ENCODE peak calls at places on chromosome 6, in seven cellular contexts. O is progenitor cell of endocrine pancreas, X is lower leg skin, U is brain microvascular endothelial cell, J is ovary, N is OCI-LY7, S is heart right ventricle. F is an unnamed sample.

GRCh38 chr6:147633191-147633590 is 124.7 kb downstream of the SAMD5 start:
- DNase-seq in O (no peak), X (no peak), U (no peak), J (no peak), N (no peak), S (no peak), F (no peak)

GRCh38 chr6:137867685-137868509 is 838 bp downstream of the TNFAIP3 start:
- DNase-seq in O (no peak), X (no peak), U (no peak), J (no peak), N (peak; percentile 87), S (no peak), F (peak; percentile 38)

GRCh38 chr6:67736816-67737215 is 898.3 kb upstream of the ADGRB3 start:
- DNase-seq in O (no peak), X (no peak), U (no peak), J (no peak), N (no peak), S (no peak), F (no peak)

GRCh38 chr6:157276731-157277130 is 46.6 kb downstream of the TMEM242 start:
- DNase-seq in O (no peak), X (no peak), U (no peak), J (no peak), N (no peak), S (no peak), F (no peak)

GRCh38 chr6:36386495-36387439 is 702 bp downstream of the ETV7 start:
- DNase-seq in O (no peak), X (no peak), U (peak; percentile 56), J (peak; percentile 23), N (no peak), S (peak; percentile 31), F (peak; percentile 27)

GRCh38 chr6:161085246-161085645 is 93.7 kb downstream of the MAP3K4 start:
- DNase-seq in O (no peak), X (no peak), U (no peak), J (no peak), N (no peak), S (no peak), F (no peak)

GRCh38 chr6:41022294-41022693 is 16.7 kb downstream of the UNC5CL start:
- DNase-seq in O (no peak), X (no peak), U (peak; percentile 5), J (no peak), N (no peak), S (no peak), F (no peak)

GRCh38 chr6:47477497-47478232 is at the start of gene CD2AP:
- DNase-seq in O (peak; percentile 97), X (peak; percentile 81), U (peak; percentile 63), J (peak; percentile 78), N (peak; percentile 98), S (peak; percentile 89), F (peak; percentile 91)

GRCh38 chr6:76876922-76877553 is 586.3 kb downstream of the HTR1B start:
- DNase-seq in O (peak; percentile 43), X (no peak), U (peak; percentile 75), J (no peak), N (no peak), S (peak; percentile 26), F (no peak)

GRCh38 chr6:119256978-119257462 is 92.5 kb downstream of the MAN1A1 start:
- DNase-seq in O (no peak), X (no peak), U (no peak), J (no peak), N (no peak), S (no peak), F (no peak)

GRCh38 chr6:35240838-35241801 is 18.4 kb upstream of the ZNF76 start:
- DNase-seq in O (peak; percentile 82), X (peak; percentile 60), U (peak; percentile 46), J (peak; percentile 57), N (peak; percentile 68), S (peak; percentile 68), F (peak; percentile 63)

GRCh38 chr6:170108890-170109587 is 181.8 kb downstream of the DLL1 start:
- DNase-seq in O (no peak), X (no peak), U (no peak), J (no peak), N (no peak), S (peak; percentile 1), F (no peak)

GRCh38 chr6:35043381-35043780 is 97.8 kb downstream of the TCP11 start:
- DNase-seq in O (no peak), X (no peak), U (no peak), J (no peak), N (no peak), S (no peak), F (no peak)

GRCh38 chr6:387293-387694 is 4.3 kb upstream of the IRF4 start:
- DNase-seq in O (no peak), X (no peak), U (no peak), J (no peak), N (no peak), S (no peak), F (no peak)

GRCh38 chr6:19668710-19669109 is 168.5 kb upstream of the ID4 start:
- DNase-seq in O (no peak), X (no peak), U (peak; percentile 33), J (no peak), N (no peak), S (no peak), F (no peak)

GRCh38 chr6:84018453-84019061 is 15.0 kb upstream of the MRAP2 start:
- DNase-seq in O (no peak), X (no peak), U (no peak), J (no peak), N (no peak), S (no peak), F (no peak)

GRCh38 chr6:11273406-11274065 is 41.1 kb upstream of the NEDD9 start:
- DNase-seq in O (no peak), X (no peak), U (no peak), J (no peak), N (no peak), S (no peak), F (no peak)

GRCh38 chr6:100084301-100085161 is 90.5 kb upstream of the MCHR2 start:
- DNase-seq in O (no peak), X (no peak), U (no peak), J (no peak), N (no peak), S (no peak), F (no peak)

GRCh38 chr6:4649728-4650127 is 126.5 kb upstream of the CDYL start:
- DNase-seq in O (no peak), X (no peak), U (no peak), J (no peak), N (no peak), S (no peak), F (no peak)

GRCh38 chr6:144036064-144036873 is 28.2 kb upstream of the PLAGL1 start:
- DNase-seq in O (no peak), X (peak; percentile 27), U (no peak), J (no peak), N (no peak), S (no peak), F (no peak)

GRCh38 chr6:108608453-108609275 is 47.9 kb downstream of the FOXO3 start:
- DNase-seq in O (no peak), X (no peak), U (no peak), J (no peak), N (no peak), S (no peak), F (no peak)

GRCh38 chr6:97669191-97669651 is 386.2 kb upstream of the MMS22L start:
- DNase-seq in O (no peak), X (no peak), U (peak; percentile 48), J (no peak), N (no peak), S (peak; percentile 23), F (peak; percentile 28)

GRCh38 chr6:33700391-33701050 is 11.0 kb downstream of the UQCC2 start:
- DNase-seq in O (peak; percentile 51), X (no peak), U (peak; percentile 58), J (peak; percentile 53), N (peak; percentile 87), S (peak; percentile 61), F (peak; percentile 58)

GRCh38 chr6:33699739-33700138 is 11.8 kb downstream of the UQCC2 start:
- DNase-seq in O (no peak), X (no peak), U (no peak), J (no peak), N (no peak), S (no peak), F (no peak)

GRCh38 chr6:33705268-33705885 is 6.1 kb downstream of the UQCC2 start:
- DNase-seq in O (no peak), X (no peak), U (no peak), J (no peak), N (no peak), S (no peak), F (no peak)

GRCh38 chr6:33704215-33704817 is 7.2 kb downstream of the UQCC2 start:
- DNase-seq in O (no peak), X (no peak), U (no peak), J (no peak), N (no peak), S (no peak), F (no peak)

GRCh38 chr6:33702345-33702977 is 9.0 kb downstream of the UQCC2 start:
- DNase-seq in O (no peak), X (no peak), U (peak; percentile 59), J (no peak), N (peak; percentile 49), S (no peak), F (no peak)
- TF ChIP-seq CTCF in O (peak; percentile 56), X (no peak), U (peak; percentile 86), J (no peak), N (peak; percentile 65), S (no peak), F (no peak)

DNA sequence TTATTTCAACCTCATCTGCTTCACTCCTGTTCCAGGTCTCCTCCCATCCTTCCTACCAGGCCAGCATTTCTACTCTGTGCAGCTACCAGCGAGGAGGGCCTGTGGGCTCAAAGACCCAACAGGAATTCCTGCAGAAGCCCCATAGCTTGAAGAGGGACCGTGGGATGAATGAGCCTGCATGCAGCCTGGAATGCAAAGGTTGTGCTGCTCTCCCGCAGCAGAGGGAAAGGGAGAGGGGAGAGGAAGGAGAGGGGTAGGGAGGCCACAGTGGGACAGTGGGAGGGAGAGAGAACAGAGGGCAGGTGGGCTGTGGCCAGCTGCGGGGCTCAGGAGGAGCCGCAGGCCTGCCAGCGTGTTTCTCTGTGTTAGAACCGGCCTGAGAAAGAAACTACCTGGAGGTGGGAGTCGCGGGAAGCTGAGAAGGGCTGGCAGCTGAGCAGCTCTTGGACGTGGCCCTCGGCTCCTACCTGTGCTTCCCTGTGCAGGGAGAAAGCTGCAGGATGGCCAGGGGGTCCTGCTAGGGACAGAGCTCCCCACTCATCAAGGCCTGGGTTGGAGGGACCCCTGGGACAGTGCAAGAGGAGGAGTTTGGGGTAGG is 66.1 kb upstream of the MLN start:
- DNase-seq in O (no peak), X (no peak), U (no peak), J (no peak), N (no peak), S (no peak), F (no peak)
- TF ChIP-seq CTCF in O (no peak), X (no peak), U (no peak), J (no peak), N (no peak), S (no peak), F (no peak)

DNA sequence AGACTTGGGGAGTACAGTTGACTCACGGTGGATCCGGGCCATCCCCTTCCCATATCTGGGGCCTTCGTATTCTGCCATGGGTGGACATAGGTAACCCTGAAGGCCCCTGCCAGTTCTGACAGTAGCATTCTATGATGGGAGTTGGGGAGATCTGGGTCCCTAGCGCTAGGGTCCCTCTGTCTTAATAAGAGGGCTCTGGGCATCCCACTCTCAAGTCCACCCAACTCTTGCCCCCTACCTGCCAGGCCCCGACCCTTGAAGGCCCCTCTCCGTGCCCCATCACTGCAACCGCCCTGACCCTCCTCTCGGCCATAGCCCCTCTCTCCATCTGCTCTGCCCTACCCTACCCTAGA is 6.5 kb upstream of the CAPN11 start:
- DNase-seq in O (no peak), X (no peak), U (no peak), J (no peak), N (no peak), S (no peak), F (no peak)
- TF ChIP-seq CTCF in O (no peak), X (no peak), U (no peak), J (no peak), N (peak; percentile 52), S (no peak), F (no peak)

GRCh38 chr6:42175860-42176259 is 2.7 kb downstream of the GUCA1A start:
- DNase-seq in O (no peak), X (no peak), U (no peak), J (no peak), N (peak; percentile 18), S (no peak), F (no peak)
- TF ChIP-seq CTCF in O (peak; percentile 33), X (no peak), U (peak; percentile 55), J (no peak), N (peak; percentile 69), S (no peak), F (no peak)

F was measured in activated B cell treated with CpG ODN at 0.5 μM for 24 hours.